ENCODE peak calls at places on chromosomes 12 and 14, in seven cellular contexts. C is AG04450, V is nephron progenitor cell, T is neural crest cell, A is fibroblast of pulmonary artery, R is tibial artery, E is foreskin fibroblast. K is an unnamed sample.

GRCh38 chr14:54815531-54815930 is 87.1 kb downstream of the GCH1 start:
- DNase-seq in A (no peak), R (no peak), T (no peak), V (no peak), E (no peak), C (no peak), K (no peak)

GRCh38 chr12:110249716-110250225 is 31.3 kb upstream of the ATP2A2 start:
- DNase-seq in V (no peak), A (no peak), T (no peak), C (no peak), R (no peak), E (no peak), K (no peak)

GRCh38 chr12:79897617-79898016 is 37.3 kb downstream of the PPP1R12A start:
- DNase-seq in C (peak), V (no peak), E (peak), R (no peak), T (no peak), A (peak), K (no peak)

GRCh38 chr12:25970082-25970481 is 11.6 kb downstream of the RASSF8 start:
- DNase-seq in V (no peak), R (no peak), A (no peak), E (no peak), C (no peak), T (no peak), K (no peak)

GRCh38 chr12:42145552-42146215 is 1.0 kb upstream of the GXYLT1 start:
- DNase-seq in E (peak), V (no peak), A (no peak), C (no peak), R (no peak), T (no peak), K (no peak)

GRCh38 chr12:3203713-3204112 is 126.5 kb downstream of the TSPAN9 start:
- DNase-seq in C (no peak), R (no peak), V (no peak), A (no peak), E (no peak), T (no peak), K (no peak)

GRCh38 chr12:91852646-91853045 is 293.0 kb downstream of the BTG1 start:
- DNase-seq in A (no peak), C (no peak), E (peak), T (no peak), R (no peak), V (no peak), K (no peak)

GRCh38 chr14:80275208-80275850 is 64.0 kb upstream of the DIO2 start:
- DNase-seq in V (no peak), R (no peak), A (peak), T (no peak), E (peak), C (no peak), K (no peak)

GRCh38 chr12:49698619-49699545 is 8.3 kb downstream of the FMNL3 start:
- DNase-seq in T (no peak), A (peak), V (no peak), E (peak), R (peak), C (no peak), K (peak)

GRCh38 chr12:57456145-57456700 is 1.1 kb downstream of the INHBE start:
- DNase-seq in A (peak), V (peak), E (peak), C (no peak), R (no peak), T (peak), K (no peak)

GRCh38 chr12:123905319-123905925 is 67.2 kb downstream of the CCDC92 start:
- DNase-seq in R (peak), A (peak), C (peak), V (peak), E (peak), T (peak), K (peak)

GRCh38 chr14:77046706-77047105 is 18.2 kb upstream of the IRF2BPL start:
- DNase-seq in T (no peak), E (no peak), R (no peak), C (no peak), V (no peak), A (no peak), K (no peak)

GRCh38 chr12:117501470-117501869 is 140.0 kb upstream of the NOS1 start:
- DNase-seq in A (no peak), T (no peak), C (no peak), E (no peak), R (no peak), V (no peak), K (no peak)

GRCh38 chr12:42893802-42894201 is 304.3 kb upstream of the PRICKLE1 start:
- DNase-seq in T (no peak), V (no peak), A (no peak), C (no peak), E (no peak), R (no peak), K (no peak)

GRCh38 chr12:123269980-123270379 is 1.7 kb downstream of the CDK2AP1 start:
- DNase-seq in T (peak), R (no peak), A (no peak), E (no peak), C (no peak), V (no peak), K (no peak)

GRCh38 chr12:50127546-50127945 is 15.5 kb downstream of the COX14 start:
- DNase-seq in T (no peak), V (no peak), A (no peak), R (no peak), E (no peak), C (no peak), K (no peak)

GRCh38 chr12:252634-253033 is 10.0 kb downstream of the SLC6A13 start:
- DNase-seq in A (no peak), T (no peak), V (no peak), C (no peak), E (no peak), R (no peak), K (no peak)

GRCh38 chr14:68506645-68507405 is 286.0 kb downstream of the ZFP36L1 start:
- DNase-seq in V (no peak), A (no peak), T (no peak), E (no peak), C (no peak), R (no peak), K (peak)

GRCh38 chr12:83700858-83701257 is 1014.2 kb downstream of the TMTC2 start:
- DNase-seq in C (no peak), A (no peak), R (no peak), V (no peak), E (peak), T (no peak), K (no peak)

GRCh38 chr14:88613552-88614010 is 50.7 kb downstream of the ZC3H14 start:
- DNase-seq in T (no peak), R (no peak), V (no peak), A (peak), C (no peak), E (peak), K (peak)

GRCh38 chr12:131101703-131102492 is 148.2 kb downstream of the ADGRD1 start:
- DNase-seq in A (no peak), C (no peak), T (no peak), V (no peak), R (peak), E (no peak), K (peak)

GRCh38 chr14:33788116-33788515 is 162.8 kb downstream of the EGLN3 start:
- DNase-seq in T (no peak), C (no peak), R (no peak), E (no peak), A (no peak), V (no peak), K (no peak)

GRCh38 chr12:112664569-112664968 is 127.0 kb upstream of the RPH3A start:
- DNase-seq in T (peak), C (no peak), R (no peak), V (peak), A (peak), E (peak), K (peak)

GRCh38 chr12:47223848-47224213 is 144.1 kb upstream of the AMIGO2 start:
- DNase-seq in V (no peak), E (no peak), T (no peak), R (no peak), C (no peak), A (peak), K (no peak)

GRCh38 chr14:68286667-68287066 is 467.1 kb downstream of the RAD51B start:
- DNase-seq in T (no peak), V (no peak), C (no peak), E (no peak), A (no peak), R (no peak), K (no peak)

GRCh38 chr14:54818201-54819133 is 84.2 kb downstream of the GCH1 start:
- DNase-seq in E (peak), R (peak), A (peak), C (no peak), T (no peak), V (no peak), K (no peak)

GRCh38 chr12:15677207-15677606 is 112.0 kb downstream of the EPS8 start:
- DNase-seq in E (no peak), R (no peak), T (no peak), V (no peak), C (no peak), A (no peak), K (no peak)

GRCh38 chr12:98439471-98440164 is 75.8 kb upstream of the TMPO start:
- DNase-seq in R (no peak), C (no peak), E (peak), A (peak), V (no peak), T (no peak), K (no peak)

GRCh38 chr12:71155228-71155627 is 2.6 kb downstream of the TSPAN8 start:
- DNase-seq in R (no peak), E (no peak), T (no peak), C (no peak), A (no peak), V (no peak), K (no peak)

GRCh38 chr14:86543531-86543930 is 1013.6 kb downstream of the FLRT2 start:
- DNase-seq in A (no peak), T (no peak), C (no peak), E (peak), R (no peak), V (no peak), K (no peak)

GRCh38 chr12:116604151-116604550 is 45.0 kb downstream of the MAP1LC3B2 start:
- DNase-seq in C (no peak), E (no peak), V (no peak), A (peak), R (peak), T (no peak), K (no peak)

GRCh38 chr14:100660498-100661339 is 66.0 kb upstream of the DLK1 start:
- DNase-seq in T (no peak), E (peak), A (no peak), C (no peak), V (no peak), R (no peak), K (no peak)

GRCh38 chr14:20493634-20494033 is 11.7 kb upstream of the RNASE10 start:
- DNase-seq in T (no peak), A (no peak), C (no peak), R (peak), V (no peak), E (no peak), K (no peak)
- TF ChIP-seq CTCF in T (no peak), A (no peak), C (no peak), R (no peak), V (no peak), E (no peak), K (no peak)

GRCh38 chr14:103385153-103385993 is at the start of gene MARK3:
- DNase-seq in A (peak), E (peak), C (peak), T (peak), R (peak), V (peak), K (peak)
- TF ChIP-seq CTCF in A (no peak), E (no peak), C (peak), T (peak), R (peak), V (no peak), K (peak)

GRCh38 chr12:12608557-12608957 is 3.1 kb upstream of the CREBL2 start:
- DNase-seq in E (no peak), T (no peak), V (no peak), A (peak), R (no peak), C (no peak), K (peak)
- TF ChIP-seq CTCF in E (no peak), T (no peak), V (no peak), A (no peak), R (no peak), C (no peak), K (peak)

DNA sequence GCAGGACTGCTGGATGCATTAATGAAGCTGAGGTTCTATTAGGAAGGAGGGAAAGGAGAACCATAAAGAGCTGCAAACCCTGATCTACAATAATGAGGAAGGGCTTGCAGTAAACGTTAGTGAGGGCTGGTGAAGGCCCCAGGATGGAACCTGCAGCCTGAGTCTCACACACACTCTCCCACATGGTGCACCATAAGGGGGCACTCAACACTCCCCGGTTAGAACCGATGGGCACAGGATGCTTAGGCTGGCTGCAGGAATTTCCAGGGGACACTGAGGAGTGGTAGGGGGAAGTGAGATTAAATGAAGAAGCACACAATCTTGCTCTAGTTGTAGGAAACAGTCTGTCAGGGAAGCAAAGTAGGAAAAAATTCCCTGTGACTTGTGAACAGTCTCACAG is 56.1 kb upstream of the FERMT2 start:
- DNase-seq in C (no peak), R (no peak), A (no peak), E (no peak), T (no peak), V (no peak), K (no peak)
- TF ChIP-seq CTCF in C (no peak), R (no peak), A (no peak), E (no peak), T (no peak), V (no peak), K (no peak)

GRCh38 chr12:120771097-120771496 is 45.5 kb downstream of the ACADS start:
- DNase-seq in R (no peak), V (peak), T (peak), C (no peak), E (no peak), A (no peak), K (no peak)

GRCh38 chr12:120774169-120774916 is 48.7 kb downstream of the ACADS start:
- DNase-seq in C (no peak), E (no peak), R (no peak), T (no peak), A (no peak), V (no peak), K (no peak)

DNA sequence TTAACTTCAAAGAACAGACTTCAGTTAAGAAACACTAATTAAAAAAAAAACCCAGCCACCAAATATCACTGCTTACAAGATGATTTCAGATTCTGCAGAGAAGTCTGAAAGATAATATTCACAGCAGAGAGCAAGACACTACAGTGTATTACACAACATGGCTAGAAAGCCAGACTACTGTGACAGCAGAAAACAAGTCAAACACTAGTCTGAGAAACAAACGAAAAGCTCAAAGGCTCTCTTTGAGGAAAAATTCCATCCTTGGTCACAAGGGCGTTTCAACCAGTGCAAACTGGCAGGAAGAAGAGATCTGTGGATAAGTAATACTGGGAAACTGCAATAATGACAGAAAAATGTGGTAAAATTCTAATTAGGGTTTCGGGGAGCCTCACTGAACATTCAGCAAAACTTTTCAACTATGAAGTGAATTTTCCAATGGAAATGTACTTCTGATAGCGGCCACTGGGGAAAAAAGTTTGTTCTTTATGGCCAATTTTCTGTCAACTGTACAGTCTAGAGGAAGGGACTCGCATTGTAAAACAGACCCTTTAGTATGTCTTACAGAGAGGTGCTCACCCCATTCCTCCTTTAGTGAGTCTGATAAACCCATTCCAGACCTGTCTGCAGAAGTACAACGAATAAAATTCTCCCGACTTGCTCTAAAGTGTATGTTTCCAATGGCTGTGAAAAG is 50.4 kb downstream of the ACADS start:
- DNase-seq in R (no peak), A (peak), C (no peak), E (no peak), V (no peak), T (no peak), K (no peak)
- TF ChIP-seq CTCF in R (no peak), A (peak), C (peak), E (no peak), V (peak), T (peak), K (no peak)

GRCh38 chr12:40312982-40313576 is 88.3 kb downstream of the LRRK2 start:
- DNase-seq in C (no peak), A (peak), V (no peak), E (peak), T (no peak), R (no peak), K (no peak)
- TF ChIP-seq CTCF in C (peak), A (peak), V (peak), E (peak), T (peak), R (peak), K (no peak)

GRCh38 chr12:51533799-51534198 is 57.2 kb upstream of the SCN8A start:
- DNase-seq in V (no peak), T (no peak), A (peak), C (no peak), E (peak), R (no peak), K (no peak)
- TF ChIP-seq CTCF in V (no peak), T (no peak), A (peak), C (peak), E (peak), R (no peak), K (no peak)

K was measured in GM20000.